ENCODE peak calls at places on chromosomes 12 and 14, in five cellular contexts. D is left ventricle myocardium inferior; U is adipocyte; A is naive thymus-derived CD4-positive, alpha-beta T cell; Q is A673. W is an unnamed sample. For H3K4me1, the result is how much of the 10 kb centered on the place peaks cover.

GRCh38 chr12:53677612-53678133 is 1.8 kb upstream of the ATP5MC2 start:
- DNase-seq in A (no peak), Q (peak), D (no peak), U (no peak), W (no peak)

GRCh38 chr12:66776974-66777373 is 98.1 kb upstream of the GRIP1 start:
- DNase-seq in D (no peak), A (peak), U (no peak), Q (no peak), W (no peak)

GRCh38 chr12:54692353-54692752 is 44.2 kb upstream of the DCD start:
- DNase-seq in U (no peak), A (no peak), D (no peak), Q (no peak), W (no peak)

GRCh38 chr14:104642540-104642868 is 37.9 kb upstream of the TMEM179 start:
- DNase-seq in D (no peak), U (no peak), A (no peak), Q (no peak), W (no peak)

GRCh38 chr14:89418452-89418851 is 1.4 kb upstream of the FOXN3 start:
- DNase-seq in Q (peak), A (no peak), U (peak), D (no peak), W (no peak)

GRCh38 chr14:89171168-89171567 is 245.9 kb downstream of the FOXN3 start:
- DNase-seq in Q (no peak), D (no peak), U (peak), A (no peak), W (no peak)

GRCh38 chr12:40225984-40226602 is 1.3 kb downstream of the LRRK2 start:
- DNase-seq in A (no peak), U (no peak), D (no peak), Q (no peak), W (no peak)

GRCh38 chr14:91061309-91061887 is 957 bp upstream of the RPS6KA5 start:
- DNase-seq in U (no peak), A (no peak), Q (no peak), D (no peak), W (no peak)

GRCh38 chr12:40063424-40063823 is 42.5 kb downstream of the SLC2A13 start:
- DNase-seq in A (no peak), D (no peak), U (no peak), Q (peak), W (peak)

GRCh38 chr12:67068204-67068731 is 200.9 kb upstream of the CAND1 start:
- DNase-seq in D (no peak), A (no peak), Q (peak), U (peak), W (no peak)

GRCh38 chr12:126434412-126434811 is 1369.2 kb downstream of the AACS start:
- DNase-seq in U (no peak), D (no peak), Q (no peak), A (no peak), W (no peak)

GRCh38 chr14:95237121-95237876 is 80.0 kb upstream of the DICER1 start:
- DNase-seq in Q (no peak), D (no peak), U (no peak), A (no peak), W (no peak)

GRCh38 chr14:90419200-90419599 is 22.4 kb downstream of the CALM1 start:
- DNase-seq in D (peak), A (no peak), U (peak), Q (peak), W (peak)

GRCh38 chr14:51521764-51522163 is 129.9 kb upstream of the FRMD6 start:
- DNase-seq in A (no peak), Q (no peak), D (no peak), U (peak), W (no peak)

GRCh38 chr12:131153956-131154355 is 200.2 kb downstream of the ADGRD1 start:
- DNase-seq in A (peak), D (no peak), U (no peak), Q (no peak), W (no peak)

GRCh38 chr14:22598099-22598895 is at the start of gene ABHD4:
- DNase-seq in A (peak), U (peak), Q (peak), D (peak), W (peak)

GRCh38 chr14:77067632-77068514 is 30.2 kb upstream of the CIPC start:
- DNase-seq in A (peak), Q (peak), D (peak), U (peak), W (peak)

GRCh38 chr12:68434391-68435007 is 102.3 kb upstream of the MDM1 start:
- DNase-seq in D (no peak), U (no peak), A (no peak), Q (no peak), W (no peak)

GRCh38 chr14:34172052-34172451 is 221.2 kb upstream of the EGLN3 start:
- DNase-seq in A (no peak), D (no peak), U (no peak), Q (no peak), W (no peak)

GRCh38 chr12:75120202-75120774 is 89.4 kb downstream of the KCNC2 start:
- DNase-seq in Q (peak), U (peak), D (no peak), A (no peak), W (no peak)

GRCh38 chr14:101449114-101449513 is 112.2 kb upstream of the DIO3 start:
- DNase-seq in D (no peak), A (no peak), Q (no peak), U (no peak), W (no peak)

GRCh38 chr14:38290601-38291190 is 34.8 kb upstream of the CLEC14A start:
- DNase-seq in U (peak), A (no peak), Q (peak), D (no peak), W (no peak)

GRCh38 chr12:76236640-76237039 is 111.6 kb downstream of the BBS10 start:
- DNase-seq in D (no peak), Q (no peak), A (no peak), U (no peak), W (no peak)

GRCh38 chr14:35366521-35366976 is 38.0 kb downstream of the NFKBIA start:
- DNase-seq in D (no peak), U (no peak), A (no peak), Q (no peak), W (no peak)

GRCh38 chr12:51443573-51443972 is 18.9 kb downstream of the SLC4A8 start:
- DNase-seq in A (no peak), D (no peak), U (no peak), Q (no peak), W (no peak)
- H3K4me1 ChIP-seq in A (under half), D (under half), U (under half), Q (under half), W (under half)

DNA sequence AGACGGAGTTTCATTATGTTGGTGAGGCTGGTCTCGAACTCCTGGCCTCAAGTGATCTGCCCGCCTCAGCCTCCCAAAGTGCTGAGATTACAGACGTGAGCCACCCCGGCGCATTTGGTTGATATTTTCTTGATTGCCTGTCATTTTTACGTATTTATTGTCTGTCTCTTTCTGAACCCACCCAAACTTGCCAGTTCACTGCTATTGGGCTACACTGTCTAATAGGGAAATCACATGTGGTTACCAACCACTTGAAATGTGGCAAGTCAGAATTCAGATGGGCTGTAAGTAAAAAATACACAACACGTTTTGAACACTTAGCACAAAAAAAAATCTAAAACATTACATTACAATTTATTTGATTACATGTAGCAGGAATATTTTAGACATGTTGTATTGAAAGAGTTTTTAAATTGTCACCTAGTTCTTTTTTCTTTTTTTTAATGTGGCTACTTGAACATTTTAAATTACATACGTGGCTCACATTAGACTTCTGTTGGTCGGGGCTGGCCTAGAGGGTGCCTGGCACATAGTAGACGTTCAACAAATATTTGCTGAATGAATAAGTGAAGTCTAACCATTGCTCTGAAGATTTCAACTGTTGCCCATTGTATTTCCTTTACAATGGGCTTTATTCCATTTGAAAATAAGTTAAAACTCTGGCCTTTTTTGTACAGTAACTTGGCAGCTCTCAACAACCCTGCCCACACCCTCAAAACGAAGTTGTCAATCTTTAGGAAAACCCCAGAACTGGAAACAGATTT is 1.9 kb downstream of the WSB2 start:
- DNase-seq in Q (no peak), D (no peak), U (peak), A (no peak), W (no peak)
- H3K4me1 ChIP-seq in Q (under half), D (half or more), U (under half), A (under half), W (under half)

GRCh38 chr12:123111498-123112165 is 39.3 kb downstream of the PITPNM2 start:
- DNase-seq in Q (peak), D (no peak), A (no peak), U (peak), W (no peak)

GRCh38 chr12:123108682-123109066 is 42.2 kb downstream of the PITPNM2 start:
- DNase-seq in U (no peak), A (no peak), D (no peak), Q (no peak), W (no peak)

GRCh38 chr12:123106640-123107359 is 44.1 kb downstream of the PITPNM2 start:
- DNase-seq in U (no peak), D (peak), A (peak), Q (peak), W (peak)

GRCh38 chr12:123107926-123108681 is 42.8 kb downstream of the PITPNM2 start:
- DNase-seq in A (no peak), Q (no peak), U (no peak), D (peak), W (no peak)

DNA sequence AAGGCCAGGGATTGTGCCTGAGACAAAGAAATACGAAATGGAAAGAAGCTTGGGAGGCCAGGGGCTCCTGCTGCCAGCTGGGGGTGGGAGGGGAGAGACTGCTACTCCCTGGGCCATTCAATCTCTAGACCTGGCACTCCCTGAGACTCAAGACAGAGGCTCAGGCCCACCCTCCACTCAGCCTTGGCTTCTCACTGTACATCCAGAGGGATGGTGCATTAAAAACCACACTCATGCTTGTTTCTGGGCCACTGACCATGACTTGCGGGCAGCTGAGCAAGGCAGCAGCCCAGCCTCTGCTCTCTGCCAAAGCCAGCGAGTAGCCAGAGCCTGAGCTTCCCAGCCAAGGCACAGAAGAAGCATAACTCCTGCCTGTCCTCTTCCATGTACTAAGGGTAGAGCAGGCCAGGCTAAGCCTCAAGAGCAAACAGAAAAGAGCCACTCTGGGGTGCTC is 41.5 kb downstream of the PITPNM2 start:
- DNase-seq in U (no peak), D (no peak), Q (no peak), A (no peak), W (peak)
- H3K4me1 ChIP-seq in U (under half), D (half or more), Q (under half), A (under half), W (half or more)

GRCh38 chr14:55129086-55129427 is at the start of gene LGALS3:
- DNase-seq in D (peak), Q (no peak), U (peak), A (peak), W (peak)
- H3K4me1 ChIP-seq in D (half or more), Q (under half), U (half or more), A (under half), W (under half)

DNA sequence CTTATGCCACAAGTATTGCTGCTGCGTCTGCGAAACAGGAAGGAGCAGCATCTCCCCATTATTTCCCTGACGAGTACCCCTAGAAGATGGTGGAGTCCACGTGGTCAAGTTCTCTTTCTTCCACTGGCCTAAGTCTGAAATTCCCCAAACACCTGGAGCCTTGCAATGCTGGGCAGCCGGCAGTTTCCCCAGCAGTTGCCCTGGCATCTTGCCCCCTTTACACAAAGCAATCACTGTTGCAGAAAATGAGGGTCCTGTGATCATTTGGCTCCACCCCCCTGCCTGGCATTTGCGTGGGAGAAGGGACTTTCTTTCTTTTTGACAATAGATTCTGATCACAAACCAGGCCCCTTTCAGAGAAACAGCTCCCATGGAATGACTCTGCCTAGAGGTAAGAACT is 57.0 kb downstream of the FOS start:
- DNase-seq in Q (peak), D (no peak), A (no peak), U (no peak), W (no peak)
- H3K4me1 ChIP-seq in Q (under half), D (under half), A (under half), U (under half), W (under half)

GRCh38 chr14:53316504-53316903 is 163.4 kb upstream of the DDHD1 start:
- DNase-seq in U (no peak), A (no peak), Q (no peak), D (no peak), W (no peak)
- H3K4me1 ChIP-seq in U (under half), A (under half), Q (under half), D (under half), W (under half)

DNA sequence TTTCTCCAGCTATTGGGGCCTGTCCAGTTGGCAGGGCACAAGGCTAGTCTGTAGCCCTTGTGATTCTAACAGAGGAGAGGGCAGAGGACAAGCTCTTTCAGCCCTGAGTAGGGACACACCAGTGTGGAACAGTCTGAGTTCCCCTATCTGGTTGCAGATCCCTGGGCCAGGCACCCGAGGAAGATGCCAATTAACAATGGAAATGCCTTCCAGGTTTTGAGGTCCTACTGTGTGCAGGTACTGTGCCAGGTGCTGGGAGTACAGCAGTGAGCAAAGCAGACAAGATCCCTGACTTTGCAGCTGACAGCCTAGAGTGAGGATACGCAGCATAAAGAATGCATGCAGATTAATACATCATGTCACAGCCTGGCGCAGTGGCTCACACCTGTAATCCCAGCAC is 17.1 kb downstream of the DTX1 start:
- DNase-seq in U (no peak), Q (no peak), D (no peak), A (no peak), W (no peak)
- H3K4me1 ChIP-seq in U (under half), Q (under half), D (under half), A (under half), W (under half)

DNA sequence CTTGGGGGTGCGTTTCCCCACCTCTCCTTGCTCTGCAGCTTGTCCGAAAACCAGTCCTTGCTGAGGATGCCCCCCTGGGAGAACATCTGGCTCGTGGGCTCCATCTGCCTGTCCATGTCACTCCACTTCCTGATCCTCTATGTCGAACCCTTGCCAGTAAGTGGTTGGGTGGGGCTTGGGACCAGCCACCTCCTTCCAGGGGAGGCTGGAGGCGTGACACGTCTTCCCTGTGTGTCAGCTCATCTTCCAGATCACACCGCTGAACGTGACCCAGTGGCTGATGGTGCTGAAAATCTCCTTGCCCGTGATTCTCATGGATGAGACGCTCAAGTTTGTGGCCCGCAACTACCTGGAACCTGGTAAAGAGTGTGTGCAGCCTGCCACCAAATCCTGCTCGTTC is 57.5 kb downstream of the ANAPC7 start:
- DNase-seq in Q (peak), A (no peak), U (no peak), D (no peak), W (no peak)
- H3K4me1 ChIP-seq in Q (under half), A (under half), U (under half), D (under half), W (under half)